ENCODE peak calls at places on chromosomes 2 and 18, in nine cellular contexts. One of them, this sample, is unnamed.

GRCh38 chr2:128781166-128781887 is 462.7 kb upstream of the HS6ST1 start:
- DNase-seq in breast epithelium: peak
- DNase-seq in GM13977: no peak
- DNase-seq in uterus: no peak
- DNase-seq in lower leg skin: no peak
- DNase-seq in AG10803: no peak
- DNase-seq in AG09319: no peak
- DNase-seq in left ventricle myocardium inferior: no peak
- DNase-seq in neural crest cell: no peak
- DNase-seq in this sample: no peak

GRCh38 chr2:46887028-46887885 is 28.3 kb downstream of the MCFD2 start:
- DNase-seq in breast epithelium: no peak
- DNase-seq in AG09319: no peak
- DNase-seq in AG10803: peak
- DNase-seq in uterus: no peak
- DNase-seq in neural crest cell: no peak
- DNase-seq in left ventricle myocardium inferior: no peak
- DNase-seq in GM13977: no peak
- DNase-seq in lower leg skin: no peak
- DNase-seq in this sample: no peak

GRCh38 chr2:99397251-99397920 is 60.2 kb downstream of the EIF5B start:
- DNase-seq in uterus: no peak
- DNase-seq in left ventricle myocardium inferior: no peak
- DNase-seq in breast epithelium: no peak
- DNase-seq in lower leg skin: no peak
- DNase-seq in neural crest cell: no peak
- DNase-seq in GM13977: no peak
- DNase-seq in AG10803: no peak
- DNase-seq in AG09319: no peak
- DNase-seq in this sample: no peak

GRCh38 chr2:37782721-37783438 is 111.4 kb upstream of the CDC42EP3 start:
- DNase-seq in uterus: peak
- DNase-seq in breast epithelium: no peak
- DNase-seq in left ventricle myocardium inferior: no peak
- DNase-seq in neural crest cell: no peak
- DNase-seq in GM13977: no peak
- DNase-seq in lower leg skin: no peak
- DNase-seq in AG10803: peak
- DNase-seq in AG09319: no peak
- DNase-seq in this sample: no peak

GRCh38 chr18:45957100-45957499 is 10.0 kb downstream of the EPG5 start:
- DNase-seq in GM13977: no peak
- DNase-seq in AG09319: peak
- DNase-seq in AG10803: peak
- DNase-seq in uterus: no peak
- DNase-seq in lower leg skin: no peak
- DNase-seq in breast epithelium: no peak
- DNase-seq in left ventricle myocardium inferior: no peak
- DNase-seq in neural crest cell: no peak
- DNase-seq in this sample: no peak

GRCh38 chr2:85728883-85729824 is 24.6 kb upstream of the ATOH8 start:
- DNase-seq in GM13977: peak
- DNase-seq in AG10803: peak
- DNase-seq in uterus: peak
- DNase-seq in breast epithelium: peak
- DNase-seq in AG09319: no peak
- DNase-seq in left ventricle myocardium inferior: peak
- DNase-seq in lower leg skin: peak
- DNase-seq in neural crest cell: peak
- DNase-seq in this sample: peak

GRCh38 chr18:45155526-45155925 is 459.8 kb upstream of the SLC14A2 start:
- DNase-seq in lower leg skin: no peak
- DNase-seq in left ventricle myocardium inferior: no peak
- DNase-seq in neural crest cell: no peak
- DNase-seq in AG09319: no peak
- DNase-seq in GM13977: no peak
- DNase-seq in uterus: no peak
- DNase-seq in AG10803: no peak
- DNase-seq in breast epithelium: no peak
- DNase-seq in this sample: no peak

GRCh38 chr2:113078350-113078839 is 10.6 kb downstream of the IL1F10 start:
- DNase-seq in breast epithelium: no peak
- DNase-seq in neural crest cell: no peak
- DNase-seq in AG10803: no peak
- DNase-seq in lower leg skin: no peak
- DNase-seq in GM13977: no peak
- DNase-seq in AG09319: no peak
- DNase-seq in uterus: no peak
- DNase-seq in left ventricle myocardium inferior: no peak
- DNase-seq in this sample: no peak

GRCh38 chr2:151459368-151459767 is 49.7 kb downstream of the RIF1 start:
- DNase-seq in left ventricle myocardium inferior: no peak
- DNase-seq in GM13977: no peak
- DNase-seq in AG10803: peak
- DNase-seq in lower leg skin: no peak
- DNase-seq in AG09319: no peak
- DNase-seq in uterus: no peak
- DNase-seq in neural crest cell: no peak
- DNase-seq in breast epithelium: no peak
- DNase-seq in this sample: no peak
- TF ChIP-seq CTCF in left ventricle myocardium inferior: no peak
- TF ChIP-seq CTCF in GM13977: no peak
- TF ChIP-seq CTCF in AG10803: no peak
- TF ChIP-seq CTCF in lower leg skin: no peak
- TF ChIP-seq CTCF in AG09319: no peak
- TF ChIP-seq CTCF in uterus: no peak
- TF ChIP-seq CTCF in neural crest cell: no peak
- TF ChIP-seq CTCF in breast epithelium: no peak
- TF ChIP-seq CTCF in this sample: no peak

GRCh38 chr18:54269924-54270844 is 867 bp downstream of the POLI start:
- DNase-seq in uterus: peak
- DNase-seq in GM13977: peak
- DNase-seq in breast epithelium: no peak
- DNase-seq in neural crest cell: no peak
- DNase-seq in lower leg skin: peak
- DNase-seq in AG10803: peak
- DNase-seq in left ventricle myocardium inferior: no peak
- DNase-seq in AG09319: no peak
- DNase-seq in this sample: peak
- TF ChIP-seq CTCF in uterus: peak
- TF ChIP-seq CTCF in GM13977: peak
- TF ChIP-seq CTCF in breast epithelium: peak
- TF ChIP-seq CTCF in neural crest cell: peak
- TF ChIP-seq CTCF in lower leg skin: no peak
- TF ChIP-seq CTCF in AG10803: peak
- TF ChIP-seq CTCF in left ventricle myocardium inferior: peak
- TF ChIP-seq CTCF in AG09319: peak
- TF ChIP-seq CTCF in this sample: no peak

GRCh38 chr2:200585730-200586643 is at the start of gene AOX1:
- DNase-seq in AG09319: no peak
- DNase-seq in GM13977: peak
- DNase-seq in breast epithelium: no peak
- DNase-seq in neural crest cell: peak
- DNase-seq in AG10803: peak
- DNase-seq in uterus: peak
- DNase-seq in lower leg skin: peak
- DNase-seq in left ventricle myocardium inferior: peak
- DNase-seq in this sample: peak
- TF ChIP-seq CTCF in AG09319: peak
- TF ChIP-seq CTCF in GM13977: no peak
- TF ChIP-seq CTCF in breast epithelium: no peak
- TF ChIP-seq CTCF in neural crest cell: no peak
- TF ChIP-seq CTCF in AG10803: peak
- TF ChIP-seq CTCF in uterus: no peak
- TF ChIP-seq CTCF in lower leg skin: no peak
- TF ChIP-seq CTCF in left ventricle myocardium inferior: no peak
- TF ChIP-seq CTCF in this sample: no peak

GRCh38 chr2:101204400-101205095 is 48.1 kb upstream of the CNOT11 start:
- DNase-seq in lower leg skin: no peak
- DNase-seq in AG09319: no peak
- DNase-seq in neural crest cell: no peak
- DNase-seq in AG10803: no peak
- DNase-seq in GM13977: no peak
- DNase-seq in breast epithelium: no peak
- DNase-seq in uterus: no peak
- DNase-seq in left ventricle myocardium inferior: no peak
- DNase-seq in this sample: no peak
- TF ChIP-seq CTCF in lower leg skin: no peak
- TF ChIP-seq CTCF in AG09319: peak
- TF ChIP-seq CTCF in neural crest cell: peak
- TF ChIP-seq CTCF in AG10803: peak
- TF ChIP-seq CTCF in GM13977: no peak
- TF ChIP-seq CTCF in breast epithelium: no peak
- TF ChIP-seq CTCF in uterus: no peak
- TF ChIP-seq CTCF in left ventricle myocardium inferior: no peak
- TF ChIP-seq CTCF in this sample: no peak

GRCh38 chr18:41038071-41038470 is 917.0 kb upstream of the PIK3C3 start:
- DNase-seq in neural crest cell: no peak
- DNase-seq in left ventricle myocardium inferior: no peak
- DNase-seq in GM13977: no peak
- DNase-seq in AG10803: no peak
- DNase-seq in AG09319: no peak
- DNase-seq in lower leg skin: no peak
- DNase-seq in breast epithelium: no peak
- DNase-seq in uterus: no peak
- DNase-seq in this sample: no peak

DNA sequence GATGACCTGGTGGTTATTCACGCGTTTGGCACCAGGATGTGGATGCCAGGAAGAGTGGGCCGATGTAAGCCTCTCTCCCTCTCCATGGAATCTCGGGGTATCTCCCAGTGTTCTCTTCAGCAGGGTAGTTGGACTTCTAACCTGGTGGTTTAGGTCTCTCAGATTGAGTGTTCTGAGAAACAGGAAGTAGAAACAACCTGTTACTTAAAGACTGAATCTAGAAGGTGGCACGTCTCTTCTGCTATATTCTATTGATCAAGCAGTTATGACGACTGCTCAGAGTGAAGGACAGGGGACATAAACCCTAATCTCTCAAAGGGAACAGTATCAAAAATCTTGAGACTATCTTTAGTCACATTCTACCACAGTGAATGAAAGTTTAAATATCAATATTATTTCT is 918.7 kb upstream of the PIK3C3 start:
- DNase-seq in neural crest cell: no peak
- DNase-seq in AG10803: no peak
- DNase-seq in breast epithelium: no peak
- DNase-seq in AG09319: no peak
- DNase-seq in left ventricle myocardium inferior: no peak
- DNase-seq in lower leg skin: no peak
- DNase-seq in GM13977: no peak
- DNase-seq in uterus: no peak
- DNase-seq in this sample: no peak
- TF ChIP-seq CTCF in neural crest cell: no peak
- TF ChIP-seq CTCF in AG10803: no peak
- TF ChIP-seq CTCF in breast epithelium: no peak
- TF ChIP-seq CTCF in AG09319: no peak
- TF ChIP-seq CTCF in left ventricle myocardium inferior: no peak
- TF ChIP-seq CTCF in lower leg skin: no peak
- TF ChIP-seq CTCF in GM13977: no peak
- TF ChIP-seq CTCF in uterus: no peak
- TF ChIP-seq CTCF in this sample: no peak

DNA sequence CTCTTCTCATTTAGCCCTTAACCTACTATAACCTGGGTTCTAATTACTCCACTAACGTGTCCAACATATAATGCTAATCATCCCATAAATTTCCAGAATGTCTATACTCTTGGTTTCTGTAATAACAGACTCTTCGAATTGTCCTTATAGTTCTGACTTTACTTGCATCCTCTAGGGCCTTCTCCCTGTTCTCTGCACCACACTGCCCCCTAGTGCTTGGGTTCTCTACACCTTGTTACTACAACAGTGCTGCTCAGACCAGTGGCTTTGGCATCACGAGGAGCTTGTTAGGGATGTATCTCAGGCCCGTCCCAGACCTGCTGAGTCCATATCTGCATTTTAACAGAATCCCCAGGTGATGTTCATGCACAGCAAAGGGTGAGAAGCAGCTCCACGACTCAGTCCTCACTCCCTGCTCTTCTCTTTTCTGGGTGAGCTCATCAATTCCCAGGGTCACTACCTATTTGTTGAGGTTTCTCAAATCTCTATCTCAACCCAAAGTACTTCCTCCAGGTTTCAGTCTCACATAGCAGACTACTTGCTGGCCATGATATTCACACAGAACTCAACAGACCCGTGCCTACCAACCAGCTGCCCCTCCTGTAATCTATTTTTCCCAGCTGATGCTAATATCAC is 14.5 kb upstream of the DDX1 start:
- DNase-seq in GM13977: peak
- DNase-seq in left ventricle myocardium inferior: peak
- DNase-seq in AG09319: peak
- DNase-seq in lower leg skin: peak
- DNase-seq in uterus: peak
- DNase-seq in AG10803: peak
- DNase-seq in neural crest cell: peak
- DNase-seq in breast epithelium: peak
- DNase-seq in this sample: peak
- TF ChIP-seq CTCF in GM13977: peak
- TF ChIP-seq CTCF in left ventricle myocardium inferior: peak
- TF ChIP-seq CTCF in AG09319: peak
- TF ChIP-seq CTCF in lower leg skin: no peak
- TF ChIP-seq CTCF in uterus: peak
- TF ChIP-seq CTCF in AG10803: peak
- TF ChIP-seq CTCF in neural crest cell: peak
- TF ChIP-seq CTCF in breast epithelium: peak
- TF ChIP-seq CTCF in this sample: peak

GRCh38 chr18:42275138-42275535 is 320.1 kb downstream of the PIK3C3 start:
- DNase-seq in lower leg skin: no peak
- DNase-seq in left ventricle myocardium inferior: no peak
- DNase-seq in AG10803: no peak
- DNase-seq in neural crest cell: no peak
- DNase-seq in uterus: no peak
- DNase-seq in breast epithelium: no peak
- DNase-seq in AG09319: no peak
- DNase-seq in GM13977: no peak
- DNase-seq in this sample: no peak

GRCh38 chr18:42268793-42269192 is 313.8 kb downstream of the PIK3C3 start:
- DNase-seq in neural crest cell: no peak
- DNase-seq in AG10803: no peak
- DNase-seq in GM13977: no peak
- DNase-seq in uterus: no peak
- DNase-seq in AG09319: no peak
- DNase-seq in lower leg skin: no peak
- DNase-seq in breast epithelium: no peak
- DNase-seq in left ventricle myocardium inferior: no peak
- DNase-seq in this sample: no peak

GRCh38 chr18:42275949-42276730 is 321.1 kb downstream of the PIK3C3 start:
- DNase-seq in left ventricle myocardium inferior: no peak
- DNase-seq in AG10803: no peak
- DNase-seq in lower leg skin: no peak
- DNase-seq in GM13977: no peak
- DNase-seq in neural crest cell: no peak
- DNase-seq in uterus: no peak
- DNase-seq in AG09319: no peak
- DNase-seq in breast epithelium: no peak
- DNase-seq in this sample: no peak

GRCh38 chr18:42271656-42272355 is 316.8 kb downstream of the PIK3C3 start:
- DNase-seq in GM13977: no peak
- DNase-seq in breast epithelium: no peak
- DNase-seq in neural crest cell: no peak
- DNase-seq in AG10803: no peak
- DNase-seq in lower leg skin: no peak
- DNase-seq in left ventricle myocardium inferior: no peak
- DNase-seq in uterus: no peak
- DNase-seq in AG09319: no peak
- DNase-seq in this sample: no peak

GRCh38 chr18:42274488-42275137 is 319.6 kb downstream of the PIK3C3 start:
- DNase-seq in uterus: no peak
- DNase-seq in neural crest cell: no peak
- DNase-seq in lower leg skin: no peak
- DNase-seq in GM13977: peak
- DNase-seq in AG09319: no peak
- DNase-seq in left ventricle myocardium inferior: no peak
- DNase-seq in AG10803: peak
- DNase-seq in breast epithelium: no peak
- DNase-seq in this sample: no peak
- TF ChIP-seq CTCF in uterus: no peak
- TF ChIP-seq CTCF in neural crest cell: peak
- TF ChIP-seq CTCF in lower leg skin: no peak
- TF ChIP-seq CTCF in GM13977: peak
- TF ChIP-seq CTCF in AG09319: no peak
- TF ChIP-seq CTCF in left ventricle myocardium inferior: peak
- TF ChIP-seq CTCF in AG10803: peak
- TF ChIP-seq CTCF in breast epithelium: no peak
- TF ChIP-seq CTCF in this sample: no peak